ENCODE peak calls at places on chromosomes 1 and 21, in six cellular contexts. G is PC-3; Y is lower lobe of right lung; P is effector memory CD4-positive, alpha-beta T cell; T is endodermal cell; S is cardiac muscle cell. E is an unnamed sample.

GRCh38 chr1:71677024-71677423 is 596.2 kb upstream of the ZRANB2 start:
- DNase-seq in G (no peak), Y (no peak), P (no peak), T (no peak), S (no peak), E (no peak)

GRCh38 chr1:75233302-75233929 is 99.2 kb downstream of the LHX8 start:
- DNase-seq in G (peak; percentile 64), Y (no peak), P (no peak), T (no peak), S (peak; percentile 60), E (no peak)

GRCh38 chr1:36384542-36385409 is 948 bp downstream of the STK40 start:
- DNase-seq in G (peak; percentile 79), Y (peak; percentile 90), P (peak; percentile 35), T (peak; percentile 86), S (peak; percentile 59), E (no peak)

GRCh38 chr1:112939810-112940209 is 16.2 kb downstream of the SLC16A1 start:
- DNase-seq in G (no peak), Y (no peak), P (no peak), T (no peak), S (no peak), E (no peak)

GRCh38 chr1:4851666-4852065 is 197.3 kb downstream of the AJAP1 start:
- DNase-seq in G (no peak), Y (no peak), P (no peak), T (no peak), S (no peak), E (no peak)

GRCh38 chr21:28333455-28334108 is 659.1 kb downstream of the LTN1 start:
- DNase-seq in G (no peak), Y (no peak), P (no peak), T (no peak), S (no peak), E (no peak)

GRCh38 chr1:54904476-54905048 is 17.6 kb upstream of the DHCR24 start:
- DNase-seq in G (peak; percentile 83), Y (no peak), P (no peak), T (no peak), S (peak; percentile 15), E (no peak)

GRCh38 chr1:168598963-168599362 is 22.6 kb downstream of the XCL1 start:
- DNase-seq in G (peak; percentile 39), Y (no peak), P (no peak), T (no peak), S (no peak), E (no peak)

GRCh38 chr21:45467221-45467779 is 62.3 kb downstream of the COL18A1 start:
- DNase-seq in G (peak; percentile 57), Y (no peak), P (no peak), T (no peak), S (no peak), E (no peak)

GRCh38 chr1:224922404-224923164 is 6.9 kb upstream of the DNAH14 start:
- DNase-seq in G (peak; percentile 80), Y (no peak), P (no peak), T (peak; percentile 73), S (peak; percentile 52), E (no peak)

GRCh38 chr1:162416909-162417308 is 5.0 kb upstream of the SH2D1B start:
- DNase-seq in G (no peak), Y (no peak), P (no peak), T (no peak), S (no peak), E (no peak)

GRCh38 chr1:50893466-50893865 is 66.6 kb downstream of the FAF1 start:
- DNase-seq in G (no peak), Y (no peak), P (no peak), T (no peak), S (no peak), E (no peak)

GRCh38 chr1:67570473-67571143 is 114.4 kb upstream of the GADD45A start:
- DNase-seq in G (peak; percentile 96), Y (no peak), P (no peak), T (no peak), S (no peak), E (no peak)

GRCh38 chr1:161001537-161001936 is 19.4 kb downstream of the F11R start:
- DNase-seq in G (no peak), Y (no peak), P (no peak), T (no peak), S (peak; percentile 81), E (no peak)

GRCh38 chr1:61173118-61173517 is 90.8 kb downstream of the NFIA start:
- DNase-seq in G (no peak), Y (no peak), P (no peak), T (no peak), S (no peak), E (no peak)

GRCh38 chr1:109539676-109540075 is at the start of gene GPR61:
- DNase-seq in G (no peak), Y (no peak), P (no peak), T (peak; percentile 64), S (peak; percentile 43), E (peak; percentile 34)

DNA sequence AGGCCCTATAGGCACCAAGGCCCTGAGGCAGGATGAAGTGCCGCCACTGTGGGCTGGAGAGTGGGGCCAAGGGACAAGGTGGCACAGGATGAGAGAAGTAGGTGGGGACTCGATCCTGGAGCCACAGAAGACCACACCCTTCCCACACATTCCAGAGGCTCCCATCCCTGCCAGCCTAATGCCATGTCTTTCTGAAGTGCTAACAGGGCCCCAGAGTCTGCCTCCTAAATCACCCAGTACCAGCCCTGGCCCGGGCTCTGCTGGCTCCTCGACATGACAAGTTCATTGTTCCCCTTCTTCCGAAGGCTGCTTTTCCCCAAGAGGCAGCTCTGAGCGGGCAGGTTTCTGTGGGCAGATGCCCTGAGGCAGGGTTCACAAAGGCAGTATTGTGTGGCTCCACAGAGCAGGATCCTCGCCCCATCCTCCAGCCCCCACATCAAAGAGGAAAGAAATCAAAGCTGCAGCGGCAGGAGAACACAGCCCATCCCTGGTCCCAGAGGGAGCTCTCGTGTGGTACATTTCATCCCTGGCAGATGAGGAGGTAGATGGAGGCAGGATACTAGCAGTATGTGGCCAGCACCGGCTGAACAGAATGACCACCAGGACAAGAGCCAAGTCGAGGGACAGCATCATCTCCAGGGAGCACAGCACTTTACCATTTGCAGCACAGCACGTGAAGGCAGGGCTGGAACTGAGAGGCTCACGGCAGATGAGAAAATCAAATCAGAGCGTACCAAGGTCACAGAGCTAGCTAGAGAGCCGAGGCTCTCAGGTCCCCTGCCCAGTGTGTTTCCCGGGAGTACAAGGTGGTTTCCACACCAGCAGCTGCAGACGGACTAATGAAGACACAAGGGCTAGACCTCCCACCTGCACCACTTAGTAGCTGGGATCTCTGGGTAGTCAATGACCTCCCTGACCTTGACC is 64.8 kb downstream of the SYF2 start:
- DNase-seq in G (peak; percentile 64), Y (no peak), P (no peak), T (no peak), S (peak; percentile 15), E (no peak)
- H3K27ac ChIP-seq in G (no peak overlapping the region), Y (no peak overlapping the region), P (no peak overlapping the region), T (peak overlapping the region; percentile 61), S (no peak overlapping the region), E (peak overlapping the region; percentile 28)

GRCh38 chr1:59390307-59390706 is 93.4 kb downstream of the FGGY start:
- DNase-seq in G (no peak), Y (no peak), P (no peak), T (no peak), S (no peak), E (no peak)

GRCh38 chr1:59393211-59394180 is 96.6 kb downstream of the FGGY start:
- DNase-seq in G (no peak), Y (no peak), P (no peak), T (no peak), S (peak; percentile 75), E (peak; percentile 33)

GRCh38 chr1:59394706-59395417 is 98.0 kb downstream of the FGGY start:
- DNase-seq in G (no peak), Y (no peak), P (no peak), T (no peak), S (no peak), E (no peak)

GRCh38 chr1:59389847-59390246 is 93.0 kb downstream of the FGGY start:
- DNase-seq in G (no peak), Y (no peak), P (no peak), T (no peak), S (no peak), E (no peak)

GRCh38 chr1:59391216-59392179 is 94.6 kb downstream of the FGGY start:
- DNase-seq in G (no peak), Y (no peak), P (no peak), T (no peak), S (no peak), E (no peak)
- H3K27ac ChIP-seq in G (no peak overlapping the region), Y (no peak overlapping the region), P (no peak overlapping the region), T (no peak overlapping the region), S (peak overlapping the region; percentile 96), E (no peak overlapping the region)

DNA sequence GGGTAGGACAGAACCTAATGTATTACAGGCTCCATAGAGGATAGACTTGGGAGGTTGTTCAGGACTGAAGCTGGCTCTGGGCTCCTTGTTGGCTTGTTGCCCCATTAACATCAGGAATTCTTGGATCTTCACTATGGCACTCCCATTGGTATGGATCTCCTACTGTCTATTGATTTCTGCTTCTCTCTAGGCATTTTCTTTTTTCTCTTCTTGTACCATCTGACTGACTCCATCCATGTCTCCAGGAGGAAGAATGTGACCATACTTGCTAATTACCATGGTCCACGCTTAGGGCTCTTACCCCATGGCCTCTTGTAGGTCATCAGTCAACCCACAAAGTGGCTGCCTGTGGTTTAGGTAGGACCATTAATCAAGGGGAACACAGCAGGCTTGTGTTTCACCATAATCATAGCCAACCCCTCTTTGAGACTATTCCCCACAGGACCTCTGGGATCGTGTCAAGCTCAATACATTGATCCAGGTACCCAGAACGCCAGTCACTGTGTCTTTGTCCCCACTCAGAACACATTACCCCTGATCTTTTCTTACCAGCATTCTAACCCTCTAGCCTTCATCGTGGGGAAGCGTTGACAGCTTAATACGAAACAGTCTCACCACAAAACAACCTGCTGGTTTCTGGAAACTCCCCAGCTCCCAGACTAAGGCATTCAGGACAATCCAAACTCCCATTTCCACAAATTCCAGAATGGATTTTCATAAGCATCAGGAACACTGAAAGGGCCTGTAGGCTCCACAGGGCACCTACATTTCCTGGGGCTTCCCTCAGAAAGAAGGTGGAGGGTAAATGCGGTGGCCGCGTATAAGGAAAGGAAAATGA is 97.1 kb downstream of the ETS2 start:
- DNase-seq in G (no peak), Y (no peak), P (no peak), T (no peak), S (peak; percentile 58), E (no peak)
- H3K27ac ChIP-seq in G (no peak overlapping the region), Y (no peak overlapping the region), P (no peak overlapping the region), T (no peak overlapping the region), S (peak overlapping the region; percentile 63), E (no peak overlapping the region)

GRCh38 chr1:6825828-6826227 is 40.6 kb downstream of the CAMTA1 start:
- DNase-seq in G (no peak), Y (no peak), P (no peak), T (no peak), S (no peak), E (no peak)

GRCh38 chr1:6820899-6821298 is 35.6 kb downstream of the CAMTA1 start:
- DNase-seq in G (no peak), Y (no peak), P (no peak), T (no peak), S (no peak), E (no peak)

GRCh38 chr1:6822530-6823359 is 37.5 kb downstream of the CAMTA1 start:
- DNase-seq in G (no peak), Y (no peak), P (no peak), T (no peak), S (peak; percentile 33), E (no peak)

GRCh38 chr1:6824665-6825368 is 39.6 kb downstream of the CAMTA1 start:
- DNase-seq in G (no peak), Y (no peak), P (no peak), T (no peak), S (no peak), E (no peak)

DNA sequence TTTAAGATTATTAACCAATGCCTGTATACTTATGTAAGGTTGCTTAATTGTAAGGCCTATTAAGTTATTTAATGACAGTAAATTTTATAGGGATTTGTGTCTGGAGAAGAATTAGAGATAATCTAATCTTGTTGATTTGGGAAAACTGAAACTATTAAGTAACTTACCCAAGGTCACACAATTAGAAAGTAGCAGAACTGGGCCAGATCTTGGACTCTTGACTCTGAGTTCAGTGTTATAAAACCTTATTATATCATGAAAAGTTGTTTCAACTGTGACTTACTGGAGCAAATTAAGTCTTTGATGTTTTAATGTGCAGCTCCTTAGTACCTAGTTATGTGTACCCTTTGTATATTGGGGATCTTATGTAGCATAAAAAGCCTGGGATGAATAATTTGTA is 38.6 kb downstream of the CAMTA1 start:
- DNase-seq in G (no peak), Y (no peak), P (no peak), T (no peak), S (no peak), E (no peak)
- H3K27ac ChIP-seq in G (no peak overlapping the region), Y (no peak overlapping the region), P (no peak overlapping the region), T (no peak overlapping the region), S (no peak overlapping the region), E (no peak overlapping the region)

E was measured in caudate nucleus.